ENCODE peak calls at places on chromosomes 4 and X, in six cellular contexts. One of them, this sample, is unnamed.

GRCh38 chr4:76987153-76987562 is 37.6 kb downstream of the SEPTIN11 start:
- DNase-seq in NCI-H1694 treated with DMSO at 0.1 percent for 48 hours: no peak
- DNase-seq in NCI-H2081: no peak
- DNase-seq in HL-60: no peak
- DNase-seq in memory B cell: no peak
- DNase-seq in SJSA1: peak
- DNase-seq in this sample: no peak

GRCh38 chr4:154086247-154086646 is 297.4 kb upstream of the SFRP2 start:
- DNase-seq in NCI-H1694 treated with DMSO at 0.1 percent for 48 hours: no peak
- DNase-seq in NCI-H2081: no peak
- DNase-seq in HL-60: no peak
- DNase-seq in memory B cell: no peak
- DNase-seq in SJSA1: no peak
- DNase-seq in this sample: no peak

GRCh38 chr4:8770518-8771257 is 101.0 kb downstream of the HMX1 start:
- DNase-seq in NCI-H1694 treated with DMSO at 0.1 percent for 48 hours: no peak
- DNase-seq in NCI-H2081: no peak
- DNase-seq in HL-60: no peak
- DNase-seq in memory B cell: no peak
- DNase-seq in SJSA1: no peak
- DNase-seq in this sample: peak

GRCh38 chr4:77849278-77849965 is 13.2 kb upstream of the MRPL1 start:
- DNase-seq in NCI-H1694 treated with DMSO at 0.1 percent for 48 hours: no peak
- DNase-seq in NCI-H2081: peak
- DNase-seq in HL-60: no peak
- DNase-seq in memory B cell: no peak
- DNase-seq in SJSA1: no peak
- DNase-seq in this sample: no peak

GRCh38 chr4:108003964-108004630 is 14.4 kb downstream of the HADH start:
- DNase-seq in NCI-H1694 treated with DMSO at 0.1 percent for 48 hours: no peak
- DNase-seq in NCI-H2081: no peak
- DNase-seq in HL-60: no peak
- DNase-seq in memory B cell: no peak
- DNase-seq in SJSA1: no peak
- DNase-seq in this sample: no peak

GRCh38 chr4:124135409-124135813 is 577.1 kb downstream of the ANKRD50 start:
- DNase-seq in NCI-H1694 treated with DMSO at 0.1 percent for 48 hours: no peak
- DNase-seq in NCI-H2081: no peak
- DNase-seq in HL-60: no peak
- DNase-seq in memory B cell: no peak
- DNase-seq in SJSA1: no peak
- DNase-seq in this sample: no peak

GRCh38 chr4:180081072-180081471 is 2162.1 kb upstream of the TENM3 start:
- DNase-seq in NCI-H1694 treated with DMSO at 0.1 percent for 48 hours: no peak
- DNase-seq in NCI-H2081: no peak
- DNase-seq in HL-60: no peak
- DNase-seq in memory B cell: no peak
- DNase-seq in SJSA1: no peak
- DNase-seq in this sample: no peak

GRCh38 chr4:138035781-138036258 is 206.3 kb downstream of the SLC7A11 start:
- DNase-seq in NCI-H1694 treated with DMSO at 0.1 percent for 48 hours: peak
- DNase-seq in NCI-H2081: peak
- DNase-seq in HL-60: peak
- DNase-seq in memory B cell: peak
- DNase-seq in SJSA1: peak
- DNase-seq in this sample: peak

GRCh38 chr4:185508162-185508561 is 27.1 kb downstream of the PDLIM3 start:
- DNase-seq in NCI-H1694 treated with DMSO at 0.1 percent for 48 hours: no peak
- DNase-seq in NCI-H2081: peak
- DNase-seq in HL-60: no peak
- DNase-seq in memory B cell: no peak
- DNase-seq in SJSA1: no peak
- DNase-seq in this sample: no peak

GRCh38 chrX:7927259-7928167 is at the start of gene PNPLA4:
- DNase-seq in NCI-H1694 treated with DMSO at 0.1 percent for 48 hours: no peak
- DNase-seq in NCI-H2081: peak
- DNase-seq in HL-60: peak
- DNase-seq in memory B cell: peak
- DNase-seq in SJSA1: no peak
- DNase-seq in this sample: peak

This sample was measured in neural progenitor cell.